ENCODE peak calls at places on chromosomes 5 and 9, in six cellular contexts. One of them, this sample, is unnamed.

GRCh38 chr5:172616136-172616535 is 24.9 kb upstream of the NEURL1B start:
- DNase-seq in astrocyte of the spinal cord: no peak
- DNase-seq in mammary epithelial cell: no peak
- DNase-seq in BE2C: no peak
- DNase-seq in mesothelial cell of epicardium: no peak
- DNase-seq in CD14-positive monocyte: no peak
- DNase-seq in this sample: no peak

GRCh38 chr9:131013771-131014676 is 5.0 kb downstream of the LAMC3 start:
- DNase-seq in CD14-positive monocyte: peak
- DNase-seq in astrocyte of the spinal cord: no peak
- DNase-seq in BE2C: no peak
- DNase-seq in mammary epithelial cell: no peak
- DNase-seq in mesothelial cell of epicardium: no peak
- DNase-seq in this sample: no peak

GRCh38 chr9:119811030-119811429 is 441.8 kb upstream of the BRINP1 start:
- DNase-seq in astrocyte of the spinal cord: peak
- DNase-seq in BE2C: no peak
- DNase-seq in CD14-positive monocyte: no peak
- DNase-seq in mammary epithelial cell: no peak
- DNase-seq in mesothelial cell of epicardium: no peak
- DNase-seq in this sample: no peak

GRCh38 chr5:411728-412127 is 31.2 kb upstream of the EXOC3 start:
- DNase-seq in CD14-positive monocyte: peak
- DNase-seq in mesothelial cell of epicardium: no peak
- DNase-seq in astrocyte of the spinal cord: no peak
- DNase-seq in BE2C: no peak
- DNase-seq in mammary epithelial cell: no peak
- DNase-seq in this sample: no peak

GRCh38 chr9:118985851-118986250 is 383.4 kb downstream of the BRINP1 start:
- DNase-seq in astrocyte of the spinal cord: no peak
- DNase-seq in mammary epithelial cell: no peak
- DNase-seq in mesothelial cell of epicardium: no peak
- DNase-seq in BE2C: no peak
- DNase-seq in CD14-positive monocyte: no peak
- DNase-seq in this sample: no peak

GRCh38 chr5:129766798-129767197 is 18.9 kb downstream of the MINAR2 start:
- DNase-seq in BE2C: no peak
- DNase-seq in mesothelial cell of epicardium: no peak
- DNase-seq in CD14-positive monocyte: no peak
- DNase-seq in mammary epithelial cell: no peak
- DNase-seq in astrocyte of the spinal cord: no peak
- DNase-seq in this sample: no peak

GRCh38 chr5:40223884-40224402 is 455.8 kb upstream of the PTGER4 start:
- DNase-seq in CD14-positive monocyte: no peak
- DNase-seq in BE2C: no peak
- DNase-seq in astrocyte of the spinal cord: peak
- DNase-seq in mesothelial cell of epicardium: no peak
- DNase-seq in mammary epithelial cell: peak
- DNase-seq in this sample: no peak

GRCh38 chr9:37329576-37329975 is 92.9 kb upstream of the GRHPR start:
- DNase-seq in mesothelial cell of epicardium: no peak
- DNase-seq in CD14-positive monocyte: no peak
- DNase-seq in mammary epithelial cell: peak
- DNase-seq in astrocyte of the spinal cord: peak
- DNase-seq in BE2C: peak
- DNase-seq in this sample: no peak

GRCh38 chr5:142684508-142685031 is 1.3 kb downstream of the FGF1 start:
- DNase-seq in CD14-positive monocyte: no peak
- DNase-seq in BE2C: no peak
- DNase-seq in astrocyte of the spinal cord: no peak
- DNase-seq in mesothelial cell of epicardium: no peak
- DNase-seq in mammary epithelial cell: peak
- DNase-seq in this sample: no peak

GRCh38 chr9:70987986-70988385 is 133.4 kb downstream of the TRPM3 start:
- DNase-seq in CD14-positive monocyte: no peak
- DNase-seq in mammary epithelial cell: no peak
- DNase-seq in mesothelial cell of epicardium: no peak
- DNase-seq in BE2C: no peak
- DNase-seq in astrocyte of the spinal cord: peak
- DNase-seq in this sample: no peak
- TF ChIP-seq CTCF in CD14-positive monocyte: no peak
- TF ChIP-seq CTCF in mammary epithelial cell: no peak
- TF ChIP-seq CTCF in mesothelial cell of epicardium: no peak
- TF ChIP-seq CTCF in BE2C: no peak
- TF ChIP-seq CTCF in astrocyte of the spinal cord: no peak
- TF ChIP-seq CTCF in this sample: no peak

GRCh38 chr5:55191165-55191564 is 18.2 kb upstream of the CDC20B start:
- DNase-seq in mammary epithelial cell: peak
- DNase-seq in astrocyte of the spinal cord: no peak
- DNase-seq in mesothelial cell of epicardium: no peak
- DNase-seq in CD14-positive monocyte: no peak
- DNase-seq in BE2C: no peak
- DNase-seq in this sample: no peak

GRCh38 chr5:55188656-55189380 is 15.8 kb upstream of the CDC20B start:
- DNase-seq in BE2C: no peak
- DNase-seq in CD14-positive monocyte: no peak
- DNase-seq in mammary epithelial cell: no peak
- DNase-seq in mesothelial cell of epicardium: no peak
- DNase-seq in astrocyte of the spinal cord: no peak
- DNase-seq in this sample: no peak

DNA sequence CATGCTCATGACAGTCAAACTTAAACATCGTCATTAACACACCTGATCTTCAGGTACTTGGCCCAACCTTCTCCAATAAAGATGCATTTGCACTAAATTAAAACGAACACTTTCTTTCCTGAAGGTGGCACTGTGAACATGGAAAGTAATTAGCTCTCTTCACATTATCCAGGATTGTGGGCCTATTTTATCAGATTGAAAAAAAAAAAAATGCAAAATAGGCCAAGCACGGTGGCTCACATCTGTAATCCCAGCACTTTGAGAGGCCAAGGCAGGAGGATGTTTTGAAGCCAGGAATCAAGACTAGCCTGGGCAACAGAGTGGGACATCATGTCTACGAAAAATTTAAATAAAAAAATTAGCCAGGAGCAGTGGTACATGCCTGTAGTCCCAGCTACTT is 14.4 kb upstream of the CDC20B start:
- DNase-seq in BE2C: no peak
- DNase-seq in mammary epithelial cell: peak
- DNase-seq in CD14-positive monocyte: no peak
- DNase-seq in astrocyte of the spinal cord: no peak
- DNase-seq in mesothelial cell of epicardium: no peak
- DNase-seq in this sample: no peak
- TF ChIP-seq CTCF in BE2C: peak
- TF ChIP-seq CTCF in mammary epithelial cell: peak
- TF ChIP-seq CTCF in CD14-positive monocyte: no peak
- TF ChIP-seq CTCF in astrocyte of the spinal cord: peak
- TF ChIP-seq CTCF in mesothelial cell of epicardium: no peak
- TF ChIP-seq CTCF in this sample: no peak

GRCh38 chr9:98774746-98775145 is 21.6 kb downstream of the ANKS6 start:
- DNase-seq in mammary epithelial cell: no peak
- DNase-seq in astrocyte of the spinal cord: no peak
- DNase-seq in CD14-positive monocyte: no peak
- DNase-seq in mesothelial cell of epicardium: no peak
- DNase-seq in BE2C: no peak
- DNase-seq in this sample: peak
- TF ChIP-seq CTCF in mammary epithelial cell: peak
- TF ChIP-seq CTCF in astrocyte of the spinal cord: peak
- TF ChIP-seq CTCF in CD14-positive monocyte: peak
- TF ChIP-seq CTCF in mesothelial cell of epicardium: peak
- TF ChIP-seq CTCF in BE2C: peak
- TF ChIP-seq CTCF in this sample: peak

DNA sequence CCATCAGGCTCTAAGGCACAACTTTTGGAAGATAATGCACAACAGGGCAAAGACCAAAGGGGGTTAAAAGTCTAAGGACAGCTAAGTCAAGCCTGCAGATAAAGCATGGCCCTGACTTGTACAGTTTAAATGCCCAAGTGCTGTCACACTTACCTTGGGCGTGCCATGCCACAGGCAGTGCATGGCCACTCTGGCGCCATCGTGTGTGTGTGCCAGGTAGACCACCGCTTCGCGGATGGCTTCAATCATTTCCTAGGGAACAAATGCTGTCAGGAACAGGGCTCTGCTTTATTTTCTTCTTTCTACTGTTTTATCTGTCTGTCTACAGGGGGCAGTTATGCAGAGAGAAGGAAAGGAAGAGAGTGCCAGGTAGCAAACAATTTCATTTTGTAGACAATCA is 19.3 kb downstream of the PUM3 start:
- DNase-seq in BE2C: peak
- DNase-seq in astrocyte of the spinal cord: no peak
- DNase-seq in CD14-positive monocyte: no peak
- DNase-seq in mammary epithelial cell: no peak
- DNase-seq in mesothelial cell of epicardium: no peak
- DNase-seq in this sample: no peak
- TF ChIP-seq CTCF in BE2C: peak
- TF ChIP-seq CTCF in astrocyte of the spinal cord: peak
- TF ChIP-seq CTCF in CD14-positive monocyte: no peak
- TF ChIP-seq CTCF in mammary epithelial cell: peak
- TF ChIP-seq CTCF in mesothelial cell of epicardium: no peak
- TF ChIP-seq CTCF in this sample: no peak

GRCh38 chr9:126613656-126614055 is at the start of gene LMX1B:
- DNase-seq in astrocyte of the spinal cord: no peak
- DNase-seq in mesothelial cell of epicardium: no peak
- DNase-seq in mammary epithelial cell: peak
- DNase-seq in BE2C: no peak
- DNase-seq in CD14-positive monocyte: no peak
- DNase-seq in this sample: no peak

GRCh38 chr9:126611188-126611587 is 2.5 kb upstream of the LMX1B start:
- DNase-seq in mammary epithelial cell: no peak
- DNase-seq in CD14-positive monocyte: peak
- DNase-seq in mesothelial cell of epicardium: no peak
- DNase-seq in astrocyte of the spinal cord: no peak
- DNase-seq in BE2C: no peak
- DNase-seq in this sample: no peak

GRCh38 chr9:126612813-126613641 is 701 bp upstream of the LMX1B start:
- DNase-seq in CD14-positive monocyte: peak
- DNase-seq in mammary epithelial cell: peak
- DNase-seq in mesothelial cell of epicardium: no peak
- DNase-seq in astrocyte of the spinal cord: no peak
- DNase-seq in BE2C: no peak
- DNase-seq in this sample: no peak

GRCh38 chr9:126612329-126612812 is 1.4 kb upstream of the LMX1B start:
- DNase-seq in BE2C: no peak
- DNase-seq in mesothelial cell of epicardium: no peak
- DNase-seq in astrocyte of the spinal cord: no peak
- DNase-seq in mammary epithelial cell: no peak
- DNase-seq in CD14-positive monocyte: no peak
- DNase-seq in this sample: no peak

GRCh38 chr9:126611592-126612328 is 2.0 kb upstream of the LMX1B start:
- DNase-seq in CD14-positive monocyte: peak
- DNase-seq in BE2C: peak
- DNase-seq in astrocyte of the spinal cord: peak
- DNase-seq in mesothelial cell of epicardium: peak
- DNase-seq in mammary epithelial cell: peak
- DNase-seq in this sample: peak
- TF ChIP-seq CTCF in CD14-positive monocyte: peak
- TF ChIP-seq CTCF in BE2C: peak
- TF ChIP-seq CTCF in astrocyte of the spinal cord: peak
- TF ChIP-seq CTCF in mesothelial cell of epicardium: peak
- TF ChIP-seq CTCF in mammary epithelial cell: peak
- TF ChIP-seq CTCF in this sample: peak

GRCh38 chr5:154754460-154755360 is 467 bp upstream of the LARP1 start:
- DNase-seq in mammary epithelial cell: peak
- DNase-seq in BE2C: peak
- DNase-seq in mesothelial cell of epicardium: peak
- DNase-seq in astrocyte of the spinal cord: peak
- DNase-seq in CD14-positive monocyte: peak
- DNase-seq in this sample: peak
- TF ChIP-seq CTCF in mammary epithelial cell: no peak
- TF ChIP-seq CTCF in BE2C: peak
- TF ChIP-seq CTCF in mesothelial cell of epicardium: peak
- TF ChIP-seq CTCF in astrocyte of the spinal cord: peak
- TF ChIP-seq CTCF in CD14-positive monocyte: no peak
- TF ChIP-seq CTCF in this sample: no peak

GRCh38 chr9:137879566-137880150 is 2.1 kb downstream of the CACNA1B start:
- DNase-seq in astrocyte of the spinal cord: no peak
- DNase-seq in BE2C: no peak
- DNase-seq in CD14-positive monocyte: no peak
- DNase-seq in mesothelial cell of epicardium: no peak
- DNase-seq in mammary epithelial cell: no peak
- DNase-seq in this sample: no peak

GRCh38 chr9:137878957-137879555 is 1.5 kb downstream of the CACNA1B start:
- DNase-seq in mesothelial cell of epicardium: no peak
- DNase-seq in CD14-positive monocyte: no peak
- DNase-seq in astrocyte of the spinal cord: no peak
- DNase-seq in BE2C: no peak
- DNase-seq in mammary epithelial cell: no peak
- DNase-seq in this sample: no peak

GRCh38 chr9:137880160-137880975 is 2.8 kb downstream of the CACNA1B start:
- DNase-seq in mammary epithelial cell: no peak
- DNase-seq in astrocyte of the spinal cord: no peak
- DNase-seq in CD14-positive monocyte: no peak
- DNase-seq in mesothelial cell of epicardium: no peak
- DNase-seq in BE2C: no peak
- DNase-seq in this sample: no peak

GRCh38 chr9:137876781-137877386 is 698 bp upstream of the CACNA1B start:
- DNase-seq in astrocyte of the spinal cord: no peak
- DNase-seq in CD14-positive monocyte: no peak
- DNase-seq in mesothelial cell of epicardium: no peak
- DNase-seq in BE2C: no peak
- DNase-seq in mammary epithelial cell: no peak
- DNase-seq in this sample: no peak

DNA sequence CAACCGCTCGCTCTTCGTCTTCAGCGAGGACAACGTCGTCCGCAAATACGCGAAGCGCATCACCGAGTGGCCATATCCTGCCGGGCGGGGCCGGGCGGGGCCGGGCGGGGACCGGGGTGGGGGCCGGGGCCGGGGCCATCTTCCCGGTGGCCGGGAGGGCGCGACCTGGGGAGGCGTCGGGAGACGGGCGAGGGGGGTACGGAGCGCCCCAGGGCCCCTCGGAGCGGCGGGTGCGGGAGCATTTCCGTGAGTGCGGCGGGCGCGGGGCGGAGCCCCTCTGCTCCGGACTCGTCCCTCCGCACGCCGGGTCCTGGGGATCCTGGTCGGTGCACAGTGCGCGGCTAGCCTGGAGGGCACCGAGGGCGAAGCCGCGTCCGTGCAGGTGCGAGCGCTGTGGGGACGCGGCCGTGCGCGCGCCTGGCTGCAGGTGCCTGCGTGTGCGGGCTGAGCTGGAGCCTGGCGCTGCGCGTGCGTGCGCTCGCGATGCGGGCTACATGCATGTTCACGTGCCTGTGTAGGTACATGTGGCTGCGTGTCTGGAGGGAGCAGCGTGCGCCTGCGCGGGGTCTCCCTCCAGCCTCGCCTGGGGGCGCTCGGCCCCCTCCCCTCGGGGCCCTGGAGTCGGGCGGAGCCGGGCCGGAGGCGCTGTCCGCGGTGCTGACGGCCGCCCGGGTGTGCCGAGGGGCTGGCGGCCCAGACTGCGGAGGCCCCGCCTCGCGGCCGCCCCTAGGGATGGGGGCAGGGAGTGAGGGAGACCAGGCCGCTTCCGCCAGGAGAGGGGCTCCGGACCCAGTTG is 762 bp downstream of the CACNA1B start:
- DNase-seq in CD14-positive monocyte: no peak
- DNase-seq in astrocyte of the spinal cord: peak
- DNase-seq in mesothelial cell of epicardium: peak
- DNase-seq in mammary epithelial cell: peak
- DNase-seq in BE2C: no peak
- DNase-seq in this sample: peak
- TF ChIP-seq CTCF in CD14-positive monocyte: no peak
- TF ChIP-seq CTCF in astrocyte of the spinal cord: no peak
- TF ChIP-seq CTCF in mesothelial cell of epicardium: no peak
- TF ChIP-seq CTCF in mammary epithelial cell: no peak
- TF ChIP-seq CTCF in BE2C: no peak
- TF ChIP-seq CTCF in this sample: no peak

GRCh38 chr5:27242258-27242626 is 203.9 kb upstream of the CDH9 start:
- DNase-seq in mammary epithelial cell: no peak
- DNase-seq in CD14-positive monocyte: no peak
- DNase-seq in astrocyte of the spinal cord: no peak
- DNase-seq in BE2C: no peak
- DNase-seq in mesothelial cell of epicardium: no peak
- DNase-seq in this sample: no peak
- TF ChIP-seq CTCF in mammary epithelial cell: no peak
- TF ChIP-seq CTCF in CD14-positive monocyte: no peak
- TF ChIP-seq CTCF in astrocyte of the spinal cord: no peak
- TF ChIP-seq CTCF in BE2C: no peak
- TF ChIP-seq CTCF in mesothelial cell of epicardium: no peak
- TF ChIP-seq CTCF in this sample: no peak

This sample was measured in HL-60.